ENCODE peak calls at places on chromosomes 4 and X, in eight cellular contexts. P is MG63, V is GM18507, N is BE2C, H is adipocyte, S is putamen, U is epithelial cell of prostate, I is naive B cell. G is an unnamed sample.

GRCh38 chrX:153519569-153520285 is 2.3 kb downstream of the ATP2B3 start:
- DNase-seq in P (peak), V (no peak), N (no peak), H (peak), S (no peak), U (no peak), I (no peak), G (no peak)

GRCh38 chr4:127586922-127587571 is 45.7 kb upstream of the INTU start:
- DNase-seq in P (peak), V (no peak), N (peak), H (peak), S (no peak), U (no peak), I (no peak), G (no peak)

GRCh38 chr4:47577779-47578553 is 92.9 kb downstream of the ATP10D start:
- DNase-seq in P (no peak), V (no peak), N (no peak), H (peak), S (no peak), U (no peak), I (no peak), G (peak)

GRCh38 chrX:16119353-16120220 is 3.8 kb upstream of the GRPR start:
- DNase-seq in P (no peak), V (peak), N (no peak), H (no peak), S (no peak), U (no peak), I (no peak), G (no peak)

GRCh38 chrX:64389489-64389888 is 5.8 kb downstream of the MTMR8 start:
- DNase-seq in P (no peak), V (no peak), N (no peak), H (no peak), S (no peak), U (no peak), I (no peak), G (no peak)

GRCh38 chr4:151418385-151418784 is 9.4 kb downstream of the FHIP1A start:
- DNase-seq in P (peak), V (no peak), N (no peak), H (peak), S (no peak), U (peak), I (no peak), G (no peak)

GRCh38 chr4:1200425-1201035 is 28.1 kb upstream of the SPON2 start:
- DNase-seq in P (peak), V (no peak), N (peak), H (peak), S (no peak), U (no peak), I (no peak), G (no peak)

GRCh38 chrX:68832101-68832416 is 3.2 kb downstream of the EFNB1 start:
- DNase-seq in P (peak), V (peak), N (no peak), H (peak), S (no peak), U (no peak), I (peak), G (no peak)

GRCh38 chr4:128284317-128284716 is 3.3 kb downstream of the PGRMC2 start:
- DNase-seq in P (no peak), V (no peak), N (no peak), H (no peak), S (no peak), U (no peak), I (no peak), G (no peak)

GRCh38 chr4:124334119-124334518 is 378.4 kb downstream of the ANKRD50 start:
- DNase-seq in P (no peak), V (no peak), N (peak), H (peak), S (peak), U (peak), I (no peak), G (peak)

GRCh38 chrX:2401201-2401589 is 99.6 kb downstream of the DHRSX start:
- DNase-seq in P (no peak), V (no peak), N (no peak), H (no peak), S (no peak), U (peak), I (no peak), G (no peak)

GRCh38 chrX:13078739-13079444 is 34.5 kb upstream of the FAM9C start:
- DNase-seq in P (peak), V (no peak), N (no peak), H (peak), S (no peak), U (no peak), I (no peak), G (peak)

GRCh38 chr4:52751349-52751911 is at the start of gene ERVMER34-1:
- DNase-seq in P (peak), V (no peak), N (peak), H (no peak), S (no peak), U (peak), I (no peak), G (no peak)

GRCh38 chr4:1676605-1677525 is 7.2 kb downstream of the FAM53A start:
- DNase-seq in P (no peak), V (no peak), N (no peak), H (no peak), S (no peak), U (no peak), I (no peak), G (no peak)

GRCh38 chr4:108635070-108635655 is 14.8 kb downstream of the RPL34 start:
- DNase-seq in P (peak), V (no peak), N (no peak), H (peak), S (no peak), U (no peak), I (no peak), G (no peak)

GRCh38 chrX:129840334-129840733 is 3.4 kb downstream of the ZDHHC9 start:
- DNase-seq in P (no peak), V (no peak), N (no peak), H (no peak), S (no peak), U (no peak), I (no peak), G (no peak)

GRCh38 chr4:122117743-122118142 is 34.4 kb upstream of the BLTP1 start:
- DNase-seq in P (peak), V (no peak), N (no peak), H (peak), S (no peak), U (no peak), I (no peak), G (no peak)

GRCh38 chr4:54487491-54487890 is 170.3 kb upstream of the KIT start:
- DNase-seq in P (no peak), V (no peak), N (no peak), H (no peak), S (no peak), U (no peak), I (no peak), G (no peak)

GRCh38 chr4:149708513-149709175 is 107.0 kb downstream of the IQCM start:
- DNase-seq in P (no peak), V (no peak), N (no peak), H (peak), S (no peak), U (peak), I (no peak), G (no peak)

GRCh38 chr4:20760053-20760452 is 59.8 kb downstream of the PACRGL start:
- DNase-seq in P (no peak), V (no peak), N (peak), H (no peak), S (no peak), U (no peak), I (no peak), G (no peak)

GRCh38 chrX:15602761-15603160 is 2.0 kb upstream of the ACE2 start:
- DNase-seq in P (no peak), V (no peak), N (no peak), H (no peak), S (no peak), U (no peak), I (no peak), G (no peak)

GRCh38 chr4:119517361-119518229 is 111.0 kb downstream of the PDE5A start:
- DNase-seq in P (no peak), V (no peak), N (no peak), H (peak), S (no peak), U (no peak), I (no peak), G (no peak)

GRCh38 chrX:41759817-41760216 is 35.8 kb downstream of the GPR82 start:
- DNase-seq in P (no peak), V (no peak), N (no peak), H (peak), S (no peak), U (no peak), I (peak), G (peak)